ENCODE peak calls at places on chromosome 15, in eight cellular contexts. D, S, F, N, I, X, H and P are unnamed samples.

GRCh38 chr15:26287381-26287780 is 424.3 kb upstream of the ATP10A start:
- DNase-seq in D (no peak), S (no peak), F (no peak), N (no peak), I (no peak), X (no peak), H (no peak), P (no peak)

GRCh38 chr15:69044899-69045298 is 30.4 kb downstream of the NOX5 start:
- DNase-seq in D (no peak), S (peak; percentile 69), F (no peak), N (peak; percentile 50), I (no peak), X (peak; percentile 42), H (no peak), P (no peak)

GRCh38 chr15:49741721-49742120 is 120.9 kb downstream of the DTWD1 start:
- DNase-seq in D (no peak), S (no peak), F (no peak), N (no peak), I (no peak), X (no peak), H (no peak), P (no peak)

GRCh38 chr15:68843425-68844311 is 23.0 kb upstream of the ANP32A start:
- DNase-seq in D (no peak), S (no peak), F (no peak), N (no peak), I (no peak), X (no peak), H (no peak), P (no peak)

GRCh38 chr15:87850916-87851315 is 405.6 kb downstream of the NTRK3 start:
- DNase-seq in D (no peak), S (no peak), F (no peak), N (no peak), I (peak; percentile 23), X (no peak), H (no peak), P (no peak)

GRCh38 chr15:85722789-85723188 is 71.9 kb downstream of the KLHL25 start:
- DNase-seq in D (no peak), S (no peak), F (no peak), N (no peak), I (no peak), X (no peak), H (no peak), P (no peak)

GRCh38 chr15:41568350-41569017 is 9.5 kb downstream of the TYRO3 start:
- DNase-seq in D (no peak), S (peak; percentile 37), F (peak; percentile 65), N (no peak), I (no peak), X (no peak), H (no peak), P (no peak)

GRCh38 chr15:56019060-56019793 is 25.8 kb upstream of the NEDD4 start:
- DNase-seq in D (no peak), S (peak; percentile 22), F (no peak), N (no peak), I (no peak), X (no peak), H (no peak), P (no peak)

GRCh38 chr15:69996842-69997478 is 100.8 kb downstream of the TLE3 start:
- DNase-seq in D (peak; percentile 26), S (no peak), F (peak; percentile 70), N (no peak), I (no peak), X (no peak), H (no peak), P (no peak)

GRCh38 chr15:41281236-41281635 is 50.2 kb downstream of the CHP1 start:
- DNase-seq in D (no peak), S (peak; percentile 92), F (no peak), N (peak; percentile 10), I (no peak), X (no peak), H (no peak), P (peak; percentile 71)

GRCh38 chr15:44735482-44736260 is 657 bp upstream of the TRIM69 start:
- DNase-seq in D (no peak), S (peak; percentile 16), F (no peak), N (no peak), I (peak; percentile 36), X (no peak), H (no peak), P (no peak)

GRCh38 chr15:55343168-55343567 is 24.1 kb downstream of the PIGB start:
- DNase-seq in D (peak; percentile 32), S (no peak), F (no peak), N (no peak), I (no peak), X (no peak), H (no peak), P (no peak)

GRCh38 chr15:50531763-50532162 is 14.7 kb downstream of the USP50 start:
- DNase-seq in D (no peak), S (peak; percentile 41), F (no peak), N (no peak), I (no peak), X (no peak), H (no peak), P (no peak)

GRCh38 chr15:77037475-77038209 is 33.3 kb downstream of the TSPAN3 start:
- DNase-seq in D (no peak), S (no peak), F (peak; percentile 23), N (no peak), I (no peak), X (peak; percentile 66), H (no peak), P (no peak)

GRCh38 chr15:35078221-35078915 is 6.7 kb downstream of the NANOGP8 start:
- DNase-seq in D (no peak), S (peak; percentile 72), F (peak; percentile 31), N (peak; percentile 75), I (no peak), X (no peak), H (no peak), P (peak; percentile 62)

DNA sequence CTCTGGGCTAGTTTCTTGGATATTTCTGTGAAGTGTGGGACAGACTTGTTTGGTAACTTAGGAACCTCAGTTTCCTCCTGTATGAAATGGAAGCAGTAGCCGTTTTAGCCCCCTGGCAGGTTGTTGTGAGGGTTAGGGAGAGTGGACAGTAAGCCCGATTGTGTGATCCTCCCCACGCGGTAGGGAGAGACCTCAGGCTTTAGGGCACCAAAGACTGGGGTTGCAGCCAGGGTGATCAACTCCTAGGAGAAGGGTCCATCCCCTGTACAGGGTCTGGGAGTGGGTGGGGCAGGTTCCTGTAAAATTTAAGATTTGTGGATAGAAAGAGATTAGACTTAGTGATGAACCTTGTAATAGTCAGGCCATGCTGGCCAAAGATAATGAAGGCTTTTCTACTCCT is 120.5 kb downstream of the SMAD6 start:
- DNase-seq in D (no peak), S (no peak), F (no peak), N (no peak), I (no peak), X (no peak), H (no peak), P (no peak)
- TF ChIP-seq POLR2A in D (no peak), S (no peak), F (no peak), N (no peak), I (no peak), X (no peak), H (no peak), P (no peak)

DNA sequence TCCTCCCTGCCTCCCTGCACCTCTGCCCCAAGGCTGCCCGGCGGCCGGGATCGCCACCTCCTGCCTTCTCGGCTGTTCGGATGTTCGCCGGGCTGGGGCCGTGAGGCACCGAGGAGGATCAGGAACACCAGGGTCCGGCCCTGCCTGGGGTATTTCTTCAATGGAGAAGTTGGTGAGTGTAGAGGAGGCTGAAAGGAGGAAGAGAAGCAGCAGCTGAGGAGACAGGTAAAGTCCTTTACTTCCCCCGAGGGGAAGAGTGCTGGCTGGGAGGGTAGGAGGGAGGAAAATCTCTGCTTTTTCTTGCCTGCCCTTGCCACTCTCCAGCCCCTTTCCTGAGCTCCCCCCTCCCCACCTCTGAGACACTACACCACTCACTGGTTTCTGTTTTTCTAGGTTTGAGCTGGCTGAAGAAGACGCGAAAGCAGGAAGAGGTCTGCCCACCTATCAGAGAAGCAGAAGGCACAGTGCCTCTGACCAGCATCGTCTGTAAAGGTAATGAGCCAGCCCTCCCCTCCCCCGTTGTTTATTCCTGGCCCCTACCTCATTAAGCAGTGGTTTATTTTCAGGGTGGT is 519 bp downstream of the ASB7 start:
- DNase-seq in D (no peak), S (peak; percentile 20), F (no peak), N (peak; percentile 46), I (no peak), X (no peak), H (peak; percentile 31), P (peak; percentile 13)
- TF ChIP-seq POLR2A in D (no peak), S (no peak), F (no peak), N (no peak), I (no peak), X (no peak), H (peak; percentile 25), P (peak; percentile 5)

DNA sequence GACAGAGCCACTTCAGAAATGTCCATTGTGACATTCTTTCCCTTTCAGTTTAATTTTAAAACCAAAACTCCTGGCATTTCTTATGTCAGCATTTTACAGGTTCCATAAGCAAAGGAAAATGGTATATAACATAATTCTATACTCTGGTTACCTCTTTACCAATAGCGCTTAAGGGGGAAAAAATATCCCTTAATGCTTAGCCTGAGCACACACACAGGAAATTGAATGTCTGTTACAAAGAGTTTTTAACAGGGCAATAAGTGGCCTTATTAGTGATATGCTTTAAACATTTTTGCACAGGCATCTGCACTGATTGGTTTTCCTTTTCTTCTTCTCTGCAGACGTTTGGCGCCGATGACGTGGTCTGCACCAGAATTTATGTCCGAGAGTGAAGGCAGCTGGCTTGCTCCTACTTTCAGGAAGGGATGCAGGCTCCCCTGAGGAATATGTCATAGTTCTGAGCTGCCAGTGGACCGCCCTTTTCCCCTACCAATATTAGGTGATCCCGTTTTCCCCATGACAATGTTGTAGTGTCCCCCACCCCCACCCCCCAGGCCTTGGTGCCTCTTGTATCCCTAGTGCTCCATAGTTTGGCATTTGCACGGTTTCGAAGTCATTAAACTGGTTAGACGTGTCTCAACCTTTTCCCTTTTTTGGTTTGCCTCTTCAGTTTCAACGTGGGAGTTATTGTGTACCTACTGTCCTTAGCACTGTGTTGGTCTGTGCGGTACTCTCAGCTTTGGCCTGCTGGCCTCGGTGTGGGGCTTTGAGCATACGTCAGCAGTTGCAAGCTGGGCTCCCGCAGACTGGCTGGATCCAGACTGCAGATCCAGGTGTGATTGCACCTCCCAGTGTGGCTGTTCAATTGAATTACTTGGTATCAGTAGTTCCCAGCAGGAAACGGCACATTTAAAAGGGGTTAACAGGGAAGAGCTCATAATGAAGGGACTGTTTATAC is 7.7 kb downstream of the CRABP1 start:
- DNase-seq in D (peak; percentile 75), S (no peak), F (no peak), N (no peak), I (no peak), X (no peak), H (no peak), P (no peak)
- TF ChIP-seq POLR2A in D (no peak), S (no peak), F (no peak), N (no peak), I (no peak), X (no peak), H (no peak), P (no peak)

GRCh38 chr15:84600687-84601554 is at the start of gene ZSCAN2:
- DNase-seq in D (peak; percentile 95), S (peak; percentile 91), F (peak; percentile 96), N (peak; percentile 99), I (peak; percentile 95), X (peak; percentile 99), H (peak; percentile 66), P (peak; percentile 88)
- TF ChIP-seq POLR2A in D (no peak), S (no peak), F (no peak), N (peak; percentile 36), I (no peak), X (no peak), H (peak; percentile 71), P (no peak)